ENCODE peak calls at places on chromosome 4, in four cellular contexts. E is OCI-LY7, D is HCT116, Z is PC-3. J is an unnamed sample. For H3K9me2, the result is how much of the 10 kb centered on the place peaks cover.

GRCh38 chr4:165326831-165327210 is 648 bp upstream of the MSMO1 start:
- DNase-seq in E (peak), Z (peak), D (no peak), J (peak)

GRCh38 chr4:47852121-47852520 is 14.3 kb upstream of the CORIN start:
- DNase-seq in E (no peak), Z (no peak), D (no peak), J (peak)

GRCh38 chr4:10960386-10960785 is 275.8 kb upstream of the CLNK start:
- DNase-seq in Z (no peak), E (no peak), D (no peak), J (no peak)

GRCh38 chr4:9880411-9881197 is 99.2 kb downstream of the DRD5 start:
- DNase-seq in Z (no peak), E (no peak), D (no peak), J (peak)

GRCh38 chr4:187235456-187236170 is 512.0 kb upstream of the FAT1 start:
- DNase-seq in Z (peak), E (no peak), D (no peak), J (no peak)

GRCh38 chr4:112130903-112131302 is 14.4 kb upstream of the FAM241A start:
- DNase-seq in E (no peak), Z (no peak), D (no peak), J (peak)

GRCh38 chr4:4333265-4333706 is 43.2 kb downstream of the ZBTB49 start:
- DNase-seq in E (no peak), Z (peak), D (no peak), J (peak)

GRCh38 chr4:23504094-23504493 is 385.8 kb downstream of the PPARGC1A start:
- DNase-seq in E (no peak), D (no peak), Z (no peak), J (no peak)

GRCh38 chr4:70992354-70992753 is 1.1 kb upstream of the DCK start:
- DNase-seq in E (peak), Z (peak), D (peak), J (no peak)

GRCh38 chr4:41150401-41150800 is 63.9 kb downstream of the APBB2 start:
- DNase-seq in D (no peak), E (no peak), Z (no peak), J (no peak)

GRCh38 chr4:2220016-2220620 is 21.8 kb downstream of the HAUS3 start:
- DNase-seq in E (peak), D (peak), Z (peak), J (peak)

GRCh38 chr4:122531514-122531913 is 75.0 kb upstream of the IL2 start:
- DNase-seq in D (no peak), E (no peak), Z (no peak), J (no peak)

GRCh38 chr4:133137571-133137970 is 11.5 kb upstream of the PCDH10 start:
- DNase-seq in E (no peak), Z (no peak), D (no peak), J (no peak)

GRCh38 chr4:169042608-169043007 is 32.6 kb upstream of the CBR4 start:
- DNase-seq in Z (no peak), D (no peak), E (no peak), J (no peak)

GRCh38 chr4:5370286-5370685 is 319.0 kb downstream of the STK32B start:
- DNase-seq in Z (peak), D (no peak), E (no peak), J (peak)

GRCh38 chr4:167020410-167020809 is 213.9 kb downstream of the SPOCK3 start:
- DNase-seq in E (peak), Z (peak), D (no peak), J (peak)

GRCh38 chr4:42767669-42768068 is 110.8 kb upstream of the ATP8A1 start:
- DNase-seq in Z (no peak), D (no peak), E (no peak), J (no peak)

GRCh38 chr4:168634276-168634802 is 137.5 kb downstream of the PALLD start:
- DNase-seq in Z (peak), E (no peak), D (no peak), J (peak)

GRCh38 chr4:135365065-135365464 is 1163.5 kb upstream of the PABPC4L start:
- DNase-seq in D (no peak), Z (peak), E (no peak), J (no peak)
- H3K9me2 ChIP-seq in D (under half), Z (under half), E (under half), J (under half)

GRCh38 chr4:25801594-25801993 is 61.2 kb downstream of the SEL1L3 start:
- DNase-seq in D (no peak), Z (no peak), E (peak), J (no peak)
- H3K9me2 ChIP-seq in D (under half), Z (under half), E (under half), J (under half)

GRCh38 chr4:100360211-100360610 is 157.6 kb downstream of the EMCN start:
- DNase-seq in D (no peak), E (no peak), Z (no peak), J (no peak)
- H3K9me2 ChIP-seq in D (under half), E (under half), Z (under half), J (under half)

GRCh38 chr4:46372878-46373277 is 17.1 kb downstream of the GABRA2 start:
- DNase-seq in D (no peak), E (no peak), Z (no peak), J (no peak)
- H3K9me2 ChIP-seq in D (under half), E (under half), Z (under half), J (under half)

J was measured in GM23248.